ENCODE peak calls at places on chromosomes 7 and 10, in five cellular contexts. N, B, P, Z and L are unnamed samples.

GRCh38 chr10:130358981-130359650 is 222.9 kb downstream of the GLRX3 start:
- DNase-seq in P (no peak), B (no peak), N (no peak), Z (no peak), L (no peak)

GRCh38 chr7:137895301-137896201 is 48.8 kb upstream of the DGKI start:
- DNase-seq in P (no peak), N (no peak), B (no peak), Z (no peak), L (no peak)

GRCh38 chr7:7653568-7654187 is 13.1 kb downstream of the UMAD1 start:
- DNase-seq in B (peak; percentile 74), N (no peak), P (no peak), Z (no peak), L (no peak)

GRCh38 chr10:123150229-123150985 is 2.5 kb downstream of the HMX2 start:
- DNase-seq in B (no peak), N (no peak), Z (no peak), P (no peak), L (no peak)

GRCh38 chr7:155309021-155309338 is 11.3 kb downstream of the INSIG1 start:
- DNase-seq in N (no peak), B (no peak), Z (no peak), P (no peak), L (no peak)

GRCh38 chr10:31099664-31100063 is 68.0 kb upstream of the ZNF438 start:
- DNase-seq in P (no peak), Z (no peak), N (no peak), B (no peak), L (no peak)

GRCh38 chr7:100372694-100373093 is 593 bp upstream of the PILRA start:
- DNase-seq in Z (no peak), N (no peak), P (no peak), B (no peak), L (no peak)

GRCh38 chr10:125002044-125002422 is 60.1 kb downstream of the ZRANB1 start:
- DNase-seq in Z (no peak), P (peak; percentile 12), B (no peak), N (no peak), L (no peak)

GRCh38 chr10:113576853-113577252 is 24.0 kb downstream of the HABP2 start:
- DNase-seq in N (no peak), P (no peak), B (peak; percentile 25), Z (no peak), L (peak; percentile 12)

GRCh38 chr10:27714349-27714748 is 31.3 kb downstream of the MKX start:
- DNase-seq in P (no peak), B (no peak), Z (no peak), N (no peak), L (peak; percentile 59)

GRCh38 chr7:7449055-7449454 is 86.6 kb downstream of the COL28A1 start:
- DNase-seq in P (no peak), B (no peak), Z (no peak), N (no peak), L (no peak)

GRCh38 chr7:75854233-75854632 is 24.6 kb upstream of the RHBDD2 start:
- DNase-seq in N (no peak), B (no peak), P (no peak), Z (no peak), L (peak; percentile 92)

GRCh38 chr7:131895541-131896173 is 339.2 kb upstream of the PODXL start:
- DNase-seq in B (no peak), Z (no peak), P (no peak), N (no peak), L (peak; percentile 97)

GRCh38 chr7:36747969-36748574 is 23.8 kb upstream of the AOAH start:
- DNase-seq in Z (no peak), N (no peak), P (no peak), B (no peak), L (no peak)

GRCh38 chr10:28302668-28303488 is at the start of gene MPP7:
- DNase-seq in N (peak; percentile 98), B (peak; percentile 99), P (peak; percentile 95), Z (peak; percentile 95), L (peak; percentile 98)

GRCh38 chr7:29588212-29588611 is 24.6 kb downstream of the PRR15 start:
- DNase-seq in B (no peak), Z (no peak), P (no peak), N (no peak), L (no peak)

GRCh38 chr10:124076334-124076733 is 17.1 kb downstream of the CHST15 start:
- DNase-seq in Z (no peak), P (no peak), B (peak; percentile 65), N (no peak), L (no peak)

GRCh38 chr10:11170993-11171416 is 153.3 kb downstream of the CELF2 start:
- DNase-seq in P (no peak), N (no peak), Z (no peak), B (no peak), L (no peak)

GRCh38 chr10:72812798-72813430 is 80.6 kb upstream of the OIT3 start:
- DNase-seq in Z (no peak), B (no peak), N (no peak), P (no peak), L (peak; percentile 89)

GRCh38 chr10:57222129-57222528 is 861.1 kb upstream of the ZWINT start:
- DNase-seq in N (no peak), P (no peak), Z (no peak), B (no peak), L (no peak)

GRCh38 chr7:1341361-1341675 is 108.6 kb downstream of the UNCX start:
- DNase-seq in P (no peak), B (no peak), N (no peak), Z (no peak), L (no peak)

GRCh38 chr7:31948041-31948440 is 122.2 kb downstream of the PDE1C start:
- DNase-seq in N (no peak), B (no peak), P (no peak), Z (no peak), L (peak; percentile 90)

GRCh38 chr10:14131261-14131960 is 199.3 kb downstream of the FRMD4A start:
- DNase-seq in Z (no peak), N (no peak), B (no peak), P (no peak), L (no peak)

GRCh38 chr7:112938895-112939588 is 147.6 kb downstream of the GPR85 start:
- DNase-seq in P (peak; percentile 22), N (peak; percentile 22), Z (no peak), B (peak; percentile 67), L (peak; percentile 47)

GRCh38 chr7:42091461-42092229 is 145.4 kb downstream of the GLI3 start:
- DNase-seq in B (peak; percentile 90), N (no peak), Z (no peak), P (no peak), L (no peak)

GRCh38 chr10:73097305-73097670 is 622 bp upstream of the P4HA1 start:
- DNase-seq in P (no peak), N (no peak), Z (no peak), B (no peak), L (no peak)

GRCh38 chr7:69823151-69823744 is 225.0 kb downstream of the AUTS2 start:
- DNase-seq in N (no peak), Z (no peak), B (no peak), P (no peak), L (no peak)

GRCh38 chr7:54967384-54967783 is 51.4 kb upstream of the EGFR start:
- DNase-seq in P (no peak), Z (no peak), N (no peak), B (peak; percentile 13), L (peak; percentile 60)

GRCh38 chr10:3406556-3406955 is 234.0 kb upstream of the PITRM1 start:
- DNase-seq in B (no peak), N (peak; percentile 29), Z (no peak), P (no peak), L (no peak)

GRCh38 chr7:103902917-103903316 is 86.5 kb downstream of the RELN start:
- DNase-seq in Z (no peak), N (no peak), P (no peak), B (no peak), L (no peak)

GRCh38 chr7:90387470-90388240 is 15.6 kb upstream of the CLDN12 start:
- DNase-seq in N (no peak), Z (no peak), P (no peak), B (no peak), L (no peak)

GRCh38 chr10:99403674-99404073 is 26.8 kb downstream of the GOT1 start:
- DNase-seq in Z (no peak), N (no peak), P (no peak), B (no peak), L (no peak)